ENCODE peak calls at places on chromosomes 6 and 20, in eight cellular contexts. F is uterus, X is HepG2, C is IMR-90, N is suprapubic skin, L is adrenal gland, A is Peyer's patch, M is K562. Z is an unnamed sample. For H3K4me1, the result is how much of the 10 kb centered on the place peaks cover.

GRCh38 chr6:75115501-75115900 is 90.4 kb downstream of the COL12A1 start:
- DNase-seq in X (no peak), F (no peak), C (peak), N (no peak), L (no peak), A (no peak), M (no peak), Z (no peak)

GRCh38 chr20:10074513-10074912 is 39.7 kb downstream of the ANKEF1 start:
- DNase-seq in C (peak), L (peak), F (no peak), X (peak), M (no peak), N (no peak), A (no peak), Z (peak)

GRCh38 chr20:8399963-8400362 is 267.9 kb downstream of the PLCB1 start:
- DNase-seq in A (no peak), F (no peak), M (no peak), L (no peak), N (no peak), X (no peak), C (no peak), Z (no peak)

GRCh38 chr6:35415065-35415880 is 36.9 kb upstream of the FANCE start:
- DNase-seq in A (peak), M (peak), C (peak), N (no peak), X (peak), L (peak), F (peak), Z (peak)

GRCh38 chr20:9412309-9412708 is 102.1 kb upstream of the LAMP5 start:
- DNase-seq in A (no peak), C (no peak), N (no peak), M (no peak), X (no peak), L (no peak), F (no peak), Z (no peak)

GRCh38 chr6:167013067-167013466 is 13.9 kb downstream of the CEP43 start:
- DNase-seq in F (no peak), C (no peak), N (no peak), X (no peak), M (no peak), A (no peak), L (no peak), Z (no peak)

GRCh38 chr6:135871878-135872277 is 20.4 kb downstream of the PDE7B start:
- DNase-seq in A (no peak), L (no peak), X (no peak), C (peak), M (no peak), F (no peak), N (no peak), Z (no peak)

GRCh38 chr6:11121851-11122250 is 10.3 kb upstream of the ERVFRD-1 start:
- DNase-seq in L (no peak), X (no peak), F (no peak), M (no peak), N (no peak), A (no peak), C (no peak), Z (no peak)

GRCh38 chr6:140062042-140063041 is 687.9 kb upstream of the CITED2 start:
- DNase-seq in A (peak), X (no peak), L (peak), C (peak), M (no peak), N (peak), F (peak), Z (peak)

GRCh38 chr6:39214846-39215639 is 14.2 kb downstream of the KCNK5 start:
- DNase-seq in A (no peak), N (no peak), M (no peak), C (no peak), L (no peak), F (no peak), X (no peak), Z (no peak)

GRCh38 chr20:40414843-40415615 is 274.0 kb downstream of the MAFB start:
- DNase-seq in N (no peak), F (no peak), L (no peak), A (no peak), X (no peak), M (no peak), C (no peak), Z (no peak)

GRCh38 chr6:116954938-116955337 is 77.9 kb downstream of the RFX6 start:
- DNase-seq in N (no peak), F (no peak), X (peak), C (no peak), L (no peak), M (no peak), A (no peak), Z (no peak)

GRCh38 chr6:160949531-160949930 is 42.0 kb upstream of the MAP3K4 start:
- DNase-seq in X (no peak), A (no peak), M (no peak), L (no peak), C (no peak), N (no peak), F (no peak), Z (no peak)

GRCh38 chr20:21505161-21505809 is 8.6 kb downstream of the NKX2-2 start:
- DNase-seq in A (peak), F (peak), L (peak), N (no peak), X (peak), C (peak), M (peak), Z (peak)

GRCh38 chr6:21593412-21593926 is at the start of gene SOX4:
- DNase-seq in C (peak), X (peak), A (peak), M (peak), L (peak), F (peak), N (peak), Z (peak)

GRCh38 chr6:122071950-122072647 is 327.4 kb upstream of the HSF2 start:
- DNase-seq in A (no peak), X (no peak), N (no peak), M (no peak), L (no peak), F (no peak), C (no peak), Z (no peak)

GRCh38 chr20:39112196-39112743 is 150.1 kb downstream of the DHX35 start:
- DNase-seq in C (peak), N (no peak), A (no peak), X (peak), M (peak), F (peak), L (peak), Z (no peak)

GRCh38 chr6:36334832-36335459 is 1.7 kb downstream of the BNIP5 start:
- DNase-seq in C (no peak), X (peak), A (no peak), N (no peak), L (no peak), M (no peak), F (no peak), Z (no peak)

GRCh38 chr6:113640046-113640445 is 217.1 kb upstream of the MARCKS start:
- DNase-seq in F (no peak), X (no peak), M (no peak), C (no peak), L (no peak), A (no peak), N (no peak), Z (no peak)
- H3K4me1 ChIP-seq in F (under half), X (half or more), M (under half), C (under half), L (under half), A (under half), N (under half), Z (under half)

GRCh38 chr6:31197559-31198305 is 27.2 kb upstream of the POU5F1 start:
- DNase-seq in X (peak), M (peak), F (peak), C (peak), N (peak), L (peak), A (peak), Z (peak)
- TF ChIP-seq POLR2A in X (peak), M (peak), F (peak), C (peak), N (peak), L (peak), A (peak), Z (peak)

DNA sequence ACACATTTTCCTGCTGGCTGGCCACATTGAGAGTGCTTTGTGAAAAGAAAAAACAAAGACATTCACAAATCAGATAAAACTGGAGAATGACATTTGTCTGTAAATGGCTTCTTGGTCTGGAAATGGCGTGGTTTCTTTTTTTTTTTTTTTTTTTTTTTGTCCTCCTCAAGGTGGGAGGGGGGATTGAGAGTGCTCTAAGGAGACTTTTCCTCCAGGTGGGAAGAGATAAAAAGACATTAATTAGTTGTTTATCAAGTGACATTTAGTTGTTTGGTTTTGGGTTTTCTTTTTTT is 40.4 kb downstream of the GNAS start:
- DNase-seq in N (no peak), A (no peak), F (no peak), X (no peak), C (no peak), M (no peak), L (no peak), Z (no peak)
- H3K4me1 ChIP-seq in N (half or more), A (under half), F (under half), X (under half), C (under half), M (under half), L (under half), Z (under half)

GRCh38 chr6:155315516-155315871 is 1.2 kb upstream of the TFB1M start:
- DNase-seq in N (no peak), L (no peak), A (no peak), M (no peak), X (peak), F (no peak), C (no peak), Z (no peak)

GRCh38 chr6:155316419-155316818 is 2.1 kb upstream of the TFB1M start:
- DNase-seq in X (no peak), F (no peak), A (no peak), M (no peak), L (no peak), C (no peak), N (no peak), Z (no peak)

GRCh38 chr6:155313602-155314091 is 637 bp downstream of the TFB1M start:
- DNase-seq in F (no peak), L (no peak), M (no peak), A (peak), N (no peak), X (peak), C (no peak), Z (no peak)

GRCh38 chr6:155314773-155315515 is 660 bp upstream of the TFB1M start:
- DNase-seq in X (peak), M (peak), N (peak), F (peak), C (peak), A (peak), L (peak), Z (peak)

GRCh38 chr6:155314092-155314772 is at the start of gene TFB1M:
- DNase-seq in X (peak), A (peak), N (peak), C (peak), M (peak), F (peak), L (peak), Z (peak)
- TF ChIP-seq POLR2A in X (peak), A (peak), N (peak), C (peak), M (peak), F (peak), L (peak), Z (peak)